ENCODE peak calls at places on chromosomes 11 and 22, in four cellular contexts. One of them, this sample, is unnamed.

GRCh38 chr11:65850217-65851082 is 7.5 kb downstream of the CFL1 start:
- DNase-seq in WTC11: no peak
- DNase-seq in HEK293T: no peak
- DNase-seq in HepG2: no peak
- DNase-seq in this sample: no peak

GRCh38 chr11:92050305-92050704 is 174.3 kb upstream of the FAT3 start:
- DNase-seq in WTC11: no peak
- DNase-seq in HEK293T: no peak
- DNase-seq in HepG2: no peak
- DNase-seq in this sample: no peak

GRCh38 chr22:24521791-24522245 is 26.7 kb downstream of the UPB1 start:
- DNase-seq in WTC11: peak; percentile 61
- DNase-seq in HEK293T: peak; percentile 74
- DNase-seq in HepG2: peak; percentile 86
- DNase-seq in this sample: no peak

GRCh38 chr11:6932150-6932549 is 5.9 kb downstream of the ZNF215 start:
- DNase-seq in WTC11: no peak
- DNase-seq in HEK293T: no peak
- DNase-seq in HepG2: no peak
- DNase-seq in this sample: no peak

GRCh38 chr11:79727221-79727620 is 286.4 kb upstream of the TENM4 start:
- DNase-seq in WTC11: peak; percentile 13
- DNase-seq in HEK293T: no peak
- DNase-seq in HepG2: no peak
- DNase-seq in this sample: no peak

GRCh38 chr22:50665212-50665611 is 7.4 kb upstream of the SHANK3 start:
- DNase-seq in WTC11: no peak
- DNase-seq in HEK293T: no peak
- DNase-seq in HepG2: no peak
- DNase-seq in this sample: no peak

GRCh38 chr11:8011981-8012444 is 24.9 kb downstream of the EIF3F start:
- DNase-seq in WTC11: no peak
- DNase-seq in HEK293T: no peak
- DNase-seq in HepG2: no peak
- DNase-seq in this sample: no peak

GRCh38 chr11:68022531-68022930 is 8.0 kb upstream of the NDUFS8 start:
- DNase-seq in WTC11: no peak
- DNase-seq in HEK293T: no peak
- DNase-seq in HepG2: no peak
- DNase-seq in this sample: no peak

GRCh38 chr11:114162719-114163123 is 103.2 kb downstream of the ZBTB16 start:
- DNase-seq in WTC11: no peak
- DNase-seq in HEK293T: peak; percentile 61
- DNase-seq in HepG2: no peak
- DNase-seq in this sample: no peak

GRCh38 chr11:8082391-8083087 is 1.5 kb downstream of the TUB start:
- DNase-seq in WTC11: peak; percentile 61
- DNase-seq in HEK293T: peak; percentile 24
- DNase-seq in HepG2: no peak
- DNase-seq in this sample: no peak

GRCh38 chr22:17943533-17944204 is 80.7 kb downstream of the MICAL3 start:
- DNase-seq in WTC11: no peak
- DNase-seq in HEK293T: no peak
- DNase-seq in HepG2: no peak
- DNase-seq in this sample: no peak

GRCh38 chr22:35604671-35605457 is 12.3 kb downstream of the MB start:
- DNase-seq in WTC11: no peak
- DNase-seq in HEK293T: no peak
- DNase-seq in HepG2: no peak
- DNase-seq in this sample: peak; percentile 11

GRCh38 chr11:86918943-86919342 is 36.3 kb downstream of the FZD4 start:
- DNase-seq in WTC11: no peak
- DNase-seq in HEK293T: no peak
- DNase-seq in HepG2: no peak
- DNase-seq in this sample: no peak
- TF ChIP-seq ELF4 in WTC11: no peak
- TF ChIP-seq ELF4 in HEK293T: no peak
- TF ChIP-seq ELF4 in HepG2: no peak
- TF ChIP-seq ELF4 in this sample: no peak

DNA sequence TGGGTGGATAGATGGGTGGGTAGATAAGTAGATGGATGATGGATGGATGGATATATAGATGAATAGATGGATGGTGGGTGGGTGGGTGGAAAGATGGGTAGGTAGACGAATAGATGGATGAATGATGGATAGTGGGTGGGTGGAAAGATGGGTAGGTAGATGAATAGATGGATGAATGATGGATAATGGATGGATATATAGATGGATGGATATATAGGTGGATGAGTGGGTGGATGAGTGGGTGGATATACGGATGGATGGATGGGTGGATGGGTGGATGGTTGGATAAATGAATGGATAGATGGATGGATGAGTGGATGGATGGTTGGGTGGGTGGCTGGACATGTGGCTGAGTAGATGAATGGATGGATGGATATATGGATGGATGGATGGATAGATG is 53.1 kb upstream of the THY1 start:
- DNase-seq in WTC11: no peak
- DNase-seq in HEK293T: no peak
- DNase-seq in HepG2: no peak
- DNase-seq in this sample: no peak
- TF ChIP-seq ELF4 in WTC11: no peak
- TF ChIP-seq ELF4 in HEK293T: no peak
- TF ChIP-seq ELF4 in HepG2: no peak
- TF ChIP-seq ELF4 in this sample: no peak

DNA sequence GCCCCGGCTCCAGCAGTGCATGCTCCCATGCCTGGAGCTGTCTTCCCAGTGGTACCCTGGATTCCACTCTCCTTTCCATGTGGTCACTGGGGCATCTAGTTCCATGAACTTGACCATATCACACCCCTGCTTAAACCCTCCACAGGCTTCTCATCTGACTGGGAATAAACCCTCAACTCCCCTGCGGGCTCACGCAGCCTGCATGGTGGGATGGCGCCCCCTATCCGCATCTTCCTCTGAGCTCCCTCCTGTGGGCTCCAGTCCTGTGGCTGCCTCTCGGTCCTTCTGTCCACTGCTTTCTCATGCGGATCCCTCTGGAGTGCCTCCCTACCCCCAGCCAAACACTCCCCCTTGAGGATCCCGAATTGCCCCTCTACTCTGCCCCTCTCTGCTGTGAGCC is 41.4 kb upstream of the TTLL12 start:
- DNase-seq in WTC11: peak; percentile 84
- DNase-seq in HEK293T: peak; percentile 69
- DNase-seq in HepG2: no peak
- DNase-seq in this sample: peak; percentile 57
- TF ChIP-seq ELF4 in WTC11: no peak
- TF ChIP-seq ELF4 in HEK293T: no peak
- TF ChIP-seq ELF4 in HepG2: no peak
- TF ChIP-seq ELF4 in this sample: no peak

DNA sequence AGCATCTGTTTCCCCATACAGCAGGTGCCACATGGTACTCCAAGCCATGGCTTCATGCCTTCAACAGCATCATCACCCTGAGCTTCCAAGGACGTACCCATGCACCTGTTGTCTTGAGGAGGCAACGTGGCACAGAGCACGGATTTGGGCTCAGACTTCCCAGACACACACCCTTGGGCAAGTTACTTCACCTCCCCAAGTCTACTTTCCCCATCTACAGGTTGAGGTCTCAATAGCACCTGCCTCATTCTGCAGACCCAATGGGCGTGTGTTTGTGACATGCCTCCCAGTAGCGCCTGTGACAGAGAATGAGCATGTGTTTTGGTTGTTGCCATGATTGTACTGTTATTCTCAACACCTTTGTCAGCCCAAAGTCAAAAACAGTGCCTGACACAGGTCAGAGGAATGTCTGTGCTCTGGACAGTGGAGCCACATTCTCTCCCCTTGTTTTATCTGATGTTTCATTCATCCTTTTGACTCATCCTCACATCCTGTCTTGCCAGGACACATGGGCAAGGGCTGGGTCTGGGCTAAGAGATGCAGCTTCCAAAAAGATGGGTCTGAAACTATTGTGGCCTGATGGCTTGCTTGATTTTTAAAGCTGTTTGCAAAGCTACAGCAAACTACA is 53.4 kb upstream of the CCND1 start:
- DNase-seq in WTC11: no peak
- DNase-seq in HEK293T: no peak
- DNase-seq in HepG2: peak; percentile 43
- DNase-seq in this sample: no peak
- TF ChIP-seq ELF4 in WTC11: no peak
- TF ChIP-seq ELF4 in HEK293T: no peak
- TF ChIP-seq ELF4 in HepG2: no peak
- TF ChIP-seq ELF4 in this sample: no peak

GRCh38 chr22:20530368-20531153 is 23.2 kb downstream of the MED15 start:
- DNase-seq in WTC11: no peak
- DNase-seq in HEK293T: no peak
- DNase-seq in HepG2: no peak
- DNase-seq in this sample: no peak
- TF ChIP-seq ELF4 in WTC11: no peak
- TF ChIP-seq ELF4 in HEK293T: no peak
- TF ChIP-seq ELF4 in HepG2: no peak
- TF ChIP-seq ELF4 in this sample: peak; percentile 78

GRCh38 chr11:69803604-69804218 is 15.5 kb downstream of the FGF3 start:
- DNase-seq in WTC11: no peak
- DNase-seq in HEK293T: no peak
- DNase-seq in HepG2: no peak
- DNase-seq in this sample: no peak

GRCh38 chr11:69804769-69805508 is 14.3 kb downstream of the FGF3 start:
- DNase-seq in WTC11: no peak
- DNase-seq in HEK293T: no peak
- DNase-seq in HepG2: no peak
- DNase-seq in this sample: no peak

GRCh38 chr11:69801513-69802335 is 17.5 kb downstream of the FGF3 start:
- DNase-seq in WTC11: peak; percentile 95
- DNase-seq in HEK293T: peak; percentile 68
- DNase-seq in HepG2: peak; percentile 34
- DNase-seq in this sample: peak; percentile 59

GRCh38 chr11:69800278-69800677 is 18.9 kb downstream of the FGF3 start:
- DNase-seq in WTC11: no peak
- DNase-seq in HEK293T: no peak
- DNase-seq in HepG2: no peak
- DNase-seq in this sample: no peak

DNA sequence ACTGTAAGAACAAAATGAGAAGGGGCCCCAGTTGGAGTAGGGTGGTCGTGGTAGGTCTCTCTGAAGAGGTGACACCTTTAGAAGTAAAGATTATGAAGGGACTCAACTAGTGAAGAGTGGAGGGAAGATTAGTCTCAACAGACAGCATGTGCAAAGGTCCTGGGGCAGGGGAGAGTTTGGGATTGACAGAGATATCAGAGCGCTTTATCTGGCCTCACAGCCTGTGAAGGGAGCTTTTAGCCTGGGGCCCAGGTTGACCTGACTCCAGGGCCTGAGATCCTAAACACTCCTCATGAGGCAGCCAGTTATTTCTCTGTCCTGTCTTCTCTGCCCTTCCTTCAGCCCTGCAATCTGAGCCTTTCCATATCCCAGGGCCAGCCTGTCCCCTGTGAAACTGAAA is 16.2 kb downstream of the FGF3 start:
- DNase-seq in WTC11: no peak
- DNase-seq in HEK293T: no peak
- DNase-seq in HepG2: no peak
- DNase-seq in this sample: no peak
- TF ChIP-seq ELF4 in WTC11: no peak
- TF ChIP-seq ELF4 in HEK293T: no peak
- TF ChIP-seq ELF4 in HepG2: no peak
- TF ChIP-seq ELF4 in this sample: no peak

GRCh38 chr11:119980431-119980830 is 157.5 kb downstream of the TRIM29 start:
- DNase-seq in WTC11: no peak
- DNase-seq in HEK293T: no peak
- DNase-seq in HepG2: no peak
- DNase-seq in this sample: no peak

GRCh38 chr11:119977881-119978280 is 160.0 kb downstream of the TRIM29 start:
- DNase-seq in WTC11: no peak
- DNase-seq in HEK293T: no peak
- DNase-seq in HepG2: no peak
- DNase-seq in this sample: no peak

GRCh38 chr11:119977584-119977860 is 160.4 kb downstream of the TRIM29 start:
- DNase-seq in WTC11: no peak
- DNase-seq in HEK293T: no peak
- DNase-seq in HepG2: no peak
- DNase-seq in this sample: no peak

GRCh38 chr11:119976805-119977583 is 160.9 kb downstream of the TRIM29 start:
- DNase-seq in WTC11: no peak
- DNase-seq in HEK293T: no peak
- DNase-seq in HepG2: no peak
- DNase-seq in this sample: no peak

GRCh38 chr11:119979716-119980115 is 158.2 kb downstream of the TRIM29 start:
- DNase-seq in WTC11: no peak
- DNase-seq in HEK293T: no peak
- DNase-seq in HepG2: no peak
- DNase-seq in this sample: no peak
- TF ChIP-seq ELF4 in WTC11: no peak
- TF ChIP-seq ELF4 in HEK293T: no peak
- TF ChIP-seq ELF4 in HepG2: no peak
- TF ChIP-seq ELF4 in this sample: no peak

DNA sequence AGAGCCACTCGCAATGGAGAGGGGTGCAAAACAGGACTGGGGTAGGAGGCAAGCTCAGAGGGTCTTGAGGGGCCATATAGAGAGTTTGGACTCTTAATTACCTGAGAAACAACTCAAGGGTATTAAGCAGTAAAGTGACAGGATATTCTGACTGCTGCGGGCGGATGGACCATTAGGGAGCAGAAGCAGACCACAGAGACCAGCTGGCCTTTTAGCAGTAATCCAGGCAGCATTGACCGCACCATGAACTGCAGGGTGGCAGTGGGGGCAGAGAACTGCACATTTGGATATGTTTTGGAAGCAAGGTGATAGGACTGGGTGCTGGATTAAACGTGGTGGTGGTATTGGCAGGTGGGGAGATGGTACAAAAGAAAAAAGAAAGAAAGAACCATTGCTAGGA is 125.3 kb downstream of the DBX1 start:
- DNase-seq in WTC11: no peak
- DNase-seq in HEK293T: no peak
- DNase-seq in HepG2: no peak
- DNase-seq in this sample: no peak
- TF ChIP-seq ELF4 in WTC11: no peak
- TF ChIP-seq ELF4 in HEK293T: no peak
- TF ChIP-seq ELF4 in HepG2: no peak
- TF ChIP-seq ELF4 in this sample: no peak

GRCh38 chr11:119205080-119205479 is 1.1 kb upstream of the CBL start:
- DNase-seq in WTC11: no peak
- DNase-seq in HEK293T: no peak
- DNase-seq in HepG2: no peak
- DNase-seq in this sample: peak; percentile 28
- TF ChIP-seq ELF4 in WTC11: no peak
- TF ChIP-seq ELF4 in HEK293T: no peak
- TF ChIP-seq ELF4 in HepG2: no peak
- TF ChIP-seq ELF4 in this sample: no peak

This sample was measured in K562.